ENCODE peak calls at places on chromosomes 3 and 15, in six cellular contexts. I is K562, E is GM23338, C is H1, H is HepG2, W is GM12878. L is an unnamed sample.

GRCh38 chr15:67184208-67184925 is 70.1 kb downstream of the AAGAB start:
- DNase-seq in I (no peak), C (no peak), E (no peak), W (no peak), H (no peak), L (no peak)

GRCh38 chr3:42115223-42115622 is 24.1 kb downstream of the TRAK1 start:
- DNase-seq in H (peak), I (no peak), C (no peak), E (no peak), W (no peak), L (no peak)

GRCh38 chr3:89314454-89314853 is 207.0 kb downstream of the EPHA3 start:
- DNase-seq in H (peak), W (no peak), I (no peak), E (peak), C (no peak), L (no peak)

GRCh38 chr3:152021951-152022461 is 148.6 kb downstream of the SUCNR1 start:
- DNase-seq in I (no peak), W (peak), C (no peak), E (no peak), H (no peak), L (no peak)

GRCh38 chr3:81311321-81311720 is 450.1 kb downstream of the GBE1 start:
- DNase-seq in C (no peak), H (no peak), I (no peak), W (no peak), E (no peak), L (no peak)

GRCh38 chr3:138438896-138439295 is 4.5 kb downstream of the ESYT3 start:
- DNase-seq in W (no peak), H (no peak), I (no peak), C (no peak), E (no peak), L (no peak)

GRCh38 chr3:109927161-109927560 is 589.8 kb upstream of the DPPA4 start:
- DNase-seq in W (no peak), C (no peak), E (no peak), I (no peak), H (peak), L (no peak)

GRCh38 chr15:32659340-32659831 is 17.9 kb downstream of the SCG5 start:
- DNase-seq in W (no peak), E (no peak), I (no peak), H (peak), C (peak), L (no peak)

GRCh38 chr3:147616998-147617619 is 207.9 kb downstream of the ZIC1 start:
- DNase-seq in E (peak), H (peak), W (no peak), C (no peak), I (no peak), L (no peak)

GRCh38 chr3:164458986-164459385 is 619.3 kb downstream of the SI start:
- DNase-seq in W (no peak), I (no peak), C (no peak), H (no peak), E (no peak), L (no peak)

GRCh38 chr3:100609305-100609704 is at the start of gene ADGRG7:
- DNase-seq in W (no peak), C (no peak), E (no peak), H (no peak), I (no peak), L (no peak)

GRCh38 chr3:100210777-100211145 is 50.0 kb upstream of the TBC1D23 start:
- DNase-seq in I (no peak), W (no peak), H (no peak), E (peak), C (no peak), L (no peak)

GRCh38 chr15:78203346-78204225 is 30.8 kb downstream of the ACSBG1 start:
- DNase-seq in E (no peak), H (no peak), C (peak), W (no peak), I (no peak), L (no peak)

GRCh38 chr3:172158741-172159140 is 119.4 kb downstream of the FNDC3B start:
- DNase-seq in I (no peak), C (no peak), E (no peak), W (no peak), H (no peak), L (no peak)

GRCh38 chr3:184568918-184569829 is 7.6 kb downstream of the EPHB3 start:
- DNase-seq in I (peak), H (no peak), C (peak), W (no peak), E (peak), L (peak)

GRCh38 chr3:113685956-113686721 is 10.3 kb downstream of the USF3 start:
- DNase-seq in I (no peak), H (peak), C (no peak), W (no peak), E (peak), L (peak)

GRCh38 chr15:98684441-98684840 is 36.1 kb downstream of the IGF1R start:
- DNase-seq in E (no peak), W (no peak), H (no peak), C (no peak), I (no peak), L (no peak)

GRCh38 chr15:78906310-78906608 is 33.6 kb downstream of the MORF4L1 start:
- DNase-seq in C (no peak), E (no peak), W (no peak), I (no peak), H (peak), L (no peak)

GRCh38 chr3:48591436-48591835 is 3.7 kb downstream of the COL7A1 start:
- DNase-seq in H (no peak), I (peak), E (no peak), W (no peak), C (no peak), L (no peak)

GRCh38 chr3:125602752-125603649 is 7.7 kb upstream of the OSBPL11 start:
- DNase-seq in H (no peak), E (no peak), W (no peak), C (no peak), I (no peak), L (no peak)
- TF ChIP-seq CREB1 in H (no peak), E (no peak), W (no peak), C (no peak), I (no peak), L (no peak)

GRCh38 chr3:131541288-131541687 is 38.5 kb upstream of the MRPL3 start:
- DNase-seq in E (no peak), C (no peak), W (no peak), I (no peak), H (no peak), L (no peak)

GRCh38 chr3:131547585-131547984 is 44.8 kb upstream of the MRPL3 start:
- DNase-seq in E (no peak), H (no peak), C (no peak), W (no peak), I (no peak), L (no peak)

GRCh38 chr3:131543714-131544113 is 40.9 kb upstream of the MRPL3 start:
- DNase-seq in E (no peak), I (no peak), H (no peak), W (no peak), C (no peak), L (no peak)

GRCh38 chr3:131540821-131541220 is 38.0 kb upstream of the MRPL3 start:
- DNase-seq in W (no peak), H (no peak), C (no peak), E (no peak), I (no peak), L (no peak)

DNA sequence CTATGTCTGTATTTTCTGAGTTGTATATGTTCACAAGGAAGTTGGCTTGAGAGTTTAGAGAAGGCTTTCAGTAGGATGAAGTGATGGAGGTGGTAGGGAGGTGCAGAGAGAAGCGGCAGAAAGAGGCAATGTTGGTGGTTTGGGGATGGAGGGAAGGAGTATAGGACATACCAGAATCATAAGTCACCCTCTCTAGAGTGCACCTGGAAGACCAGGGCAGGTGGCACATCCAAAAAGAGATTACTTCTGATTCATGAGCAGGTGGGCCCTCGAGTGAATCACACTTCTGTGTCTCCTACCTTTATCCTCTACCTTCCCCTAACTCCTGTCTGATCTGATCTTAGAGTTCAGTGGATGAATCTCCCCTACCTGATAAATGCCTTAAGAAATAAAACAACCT is 41.8 kb upstream of the MRPL3 start:
- DNase-seq in C (no peak), I (no peak), E (no peak), H (no peak), W (no peak), L (no peak)
- TF ChIP-seq CREB1 in C (no peak), I (no peak), E (no peak), H (no peak), W (no peak), L (no peak)

GRCh38 chr3:10548997-10549396 is 43.6 kb upstream of the ATP2B2 start:
- DNase-seq in W (no peak), E (no peak), I (no peak), H (no peak), C (peak), L (no peak)
- TF ChIP-seq CREB1 in W (no peak), E (no peak), I (no peak), H (no peak), C (no peak), L (no peak)

GRCh38 chr3:38489766-38490165 is 6.4 kb upstream of the EXOG start:
- DNase-seq in I (no peak), C (no peak), E (no peak), W (no peak), H (no peak), L (no peak)
- TF ChIP-seq CREB1 in I (no peak), C (no peak), E (no peak), W (no peak), H (no peak), L (no peak)